ENCODE peak calls at places on chromosomes 7 and 10, in seven cellular contexts. G is astrocyte; D is Panc1; K is tibial artery; T is GM23248; P is adrenal gland; W is CD8-positive, alpha-beta memory T cell. O is an unnamed sample.

GRCh38 chr7:157702311-157703023 is 365.7 kb downstream of the DNAJB6 start:
- DNase-seq in G (no peak), D (no peak), K (no peak), T (no peak), P (peak; percentile 2), W (no peak), O (no peak)

GRCh38 chr10:133129151-133129853 is 30.7 kb upstream of the KNDC1 start:
- DNase-seq in G (no peak), D (no peak), K (peak; percentile 12), T (no peak), P (no peak), W (no peak), O (no peak)

GRCh38 chr7:124702385-124702784 is 63.2 kb downstream of the GPR37 start:
- DNase-seq in G (peak; percentile 29), D (no peak), K (no peak), T (no peak), P (no peak), W (no peak), O (no peak)

GRCh38 chr7:117809958-117810357 is 63.3 kb downstream of the CTTNBP2 start:
- DNase-seq in G (peak; percentile 16), D (no peak), K (no peak), T (no peak), P (no peak), W (no peak), O (no peak)

GRCh38 chr10:113612154-113612553 is 51.7 kb downstream of the NRAP start:
- DNase-seq in G (no peak), D (no peak), K (no peak), T (no peak), P (no peak), W (no peak), O (no peak)

GRCh38 chr7:108190891-108191290 is 60.7 kb upstream of the LAMB4 start:
- DNase-seq in G (no peak), D (no peak), K (no peak), T (peak; percentile 60), P (no peak), W (no peak), O (no peak)

GRCh38 chr7:2986561-2986960 is 57.1 kb downstream of the CARD11 start:
- DNase-seq in G (no peak), D (no peak), K (no peak), T (no peak), P (no peak), W (no peak), O (no peak)

GRCh38 chr7:82335927-82336326 is 107.7 kb downstream of the CACNA2D1 start:
- DNase-seq in G (peak; percentile 14), D (no peak), K (no peak), T (peak; percentile 23), P (no peak), W (no peak), O (no peak)

GRCh38 chr10:43229208-43230061 is 37.4 kb downstream of the RASGEF1A start:
- DNase-seq in G (no peak), D (no peak), K (peak; percentile 13), T (peak; percentile 29), P (peak; percentile 26), W (peak; percentile 45), O (no peak)

GRCh38 chr10:122152544-122152943 is 118.6 kb upstream of the BTBD16 start:
- DNase-seq in G (peak; percentile 59), D (no peak), K (peak; percentile 93), T (peak; percentile 97), P (peak; percentile 55), W (no peak), O (no peak)

GRCh38 chr10:122879339-122880273 is at the start of gene FAM24B:
- DNase-seq in G (peak; percentile 90), D (peak; percentile 96), K (peak; percentile 95), T (peak; percentile 99), P (peak; percentile 95), W (peak; percentile 94), O (peak; percentile 99)

GRCh38 chr10:125095776-125096175 is 64.6 kb downstream of the CTBP2 start:
- DNase-seq in G (no peak), D (no peak), K (no peak), T (no peak), P (no peak), W (no peak), O (no peak)

GRCh38 chr7:128697301-128697905 is 25.3 kb downstream of the GARIN1A start:
- DNase-seq in G (peak; percentile 57), D (no peak), K (peak; percentile 38), T (peak; percentile 97), P (peak; percentile 37), W (peak; percentile 44), O (peak; percentile 14)

GRCh38 chr10:48671914-48672595 is 12.6 kb upstream of the WDFY4 start:
- DNase-seq in G (no peak), D (no peak), K (no peak), T (no peak), P (no peak), W (no peak), O (no peak)

GRCh38 chr7:127665922-127666321 is 13.9 kb downstream of the SND1 start:
- DNase-seq in G (no peak), D (no peak), K (no peak), T (no peak), P (no peak), W (no peak), O (no peak)

GRCh38 chr7:29810297-29810696 is 4.0 kb downstream of the WIPF3 start:
- DNase-seq in G (no peak), D (no peak), K (no peak), T (no peak), P (no peak), W (no peak), O (no peak)

GRCh38 chr7:29811597-29811996 is 5.3 kb downstream of the WIPF3 start:
- DNase-seq in G (no peak), D (no peak), K (no peak), T (no peak), P (no peak), W (no peak), O (no peak)

GRCh38 chr7:29809533-29810155 is 3.3 kb downstream of the WIPF3 start:
- DNase-seq in G (no peak), D (no peak), K (no peak), T (no peak), P (no peak), W (no peak), O (no peak)

GRCh38 chr7:29812185-29812876 is 6.0 kb downstream of the WIPF3 start:
- DNase-seq in G (peak; percentile 17), D (no peak), K (no peak), T (no peak), P (no peak), W (no peak), O (no peak)

DNA sequence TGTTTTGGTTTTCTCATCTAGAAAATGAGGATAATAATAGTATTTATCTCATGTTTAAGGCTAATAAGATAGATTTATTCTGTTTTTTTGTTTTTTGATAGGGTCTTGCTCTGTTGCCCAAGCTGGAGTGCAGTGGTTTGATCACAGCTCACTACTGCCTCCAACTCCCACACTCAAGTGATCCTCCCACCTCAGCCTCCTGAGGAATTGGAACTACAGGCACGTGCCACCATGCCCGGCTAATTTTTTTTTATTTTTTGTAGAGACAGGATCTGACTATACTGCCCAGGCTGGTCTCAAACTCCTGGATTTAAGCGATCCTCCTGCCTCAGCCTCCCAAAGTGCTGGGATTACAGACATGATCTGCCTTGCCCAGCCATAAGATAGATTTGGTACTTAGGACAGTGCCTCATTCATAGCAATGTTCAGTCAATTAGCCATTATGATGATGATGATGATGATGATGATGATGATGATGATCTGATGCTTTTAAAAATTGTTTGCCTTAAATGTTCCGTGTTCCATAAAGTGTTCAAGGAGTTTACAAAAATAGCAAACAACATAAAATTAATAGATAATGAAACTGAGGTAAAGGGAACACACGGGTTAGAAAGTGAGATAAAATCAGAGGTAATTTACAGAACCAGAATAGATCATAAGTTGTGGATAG is 4.6 kb downstream of the WIPF3 start:
- DNase-seq in G (no peak), D (no peak), K (no peak), T (no peak), P (no peak), W (no peak), O (no peak)
- H3K27me3 ChIP-seq in G (peaks cover 57% of the 10 kb centered on the region), D (peaks cover 26% of the 10 kb centered on the region), K (no peaks in the 10 kb centered on the region), T (peaks cover 84% of the 10 kb centered on the region), P (no peaks in the 10 kb centered on the region), W (peaks cover 7% of the 10 kb centered on the region), O (peaks cover 40% of the 10 kb centered on the region)

DNA sequence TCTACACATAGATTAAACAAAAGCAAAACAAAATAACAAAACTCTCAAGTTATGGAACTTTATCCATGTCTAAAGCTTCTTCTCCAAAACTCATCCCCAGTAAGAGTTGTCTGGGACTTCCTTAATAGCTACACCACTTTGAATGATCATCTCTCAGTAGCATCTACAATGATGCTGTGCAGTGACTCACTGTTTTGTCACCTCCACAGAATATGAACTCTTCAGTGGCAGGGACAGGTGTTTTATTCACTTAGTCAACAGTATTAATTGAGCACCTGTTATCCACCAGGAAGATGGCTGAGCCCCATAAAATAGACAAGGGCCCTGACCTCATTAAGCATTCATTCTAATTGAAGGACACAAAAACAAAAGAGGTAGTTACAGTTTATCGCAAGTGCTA is 350.7 kb downstream of the ELMO1 start:
- DNase-seq in G (no peak), D (no peak), K (no peak), T (no peak), P (no peak), W (no peak), O (no peak)
- H3K27me3 ChIP-seq in G (no peaks in the 10 kb centered on the region), D (no peaks in the 10 kb centered on the region), K (no peaks in the 10 kb centered on the region), T (no peaks in the 10 kb centered on the region), P (no peaks in the 10 kb centered on the region), W (no peaks in the 10 kb centered on the region), O (no peaks in the 10 kb centered on the region)

GRCh38 chr7:1295776-1296726 is 63.4 kb downstream of the UNCX start:
- DNase-seq in G (no peak), D (no peak), K (no peak), T (no peak), P (no peak), W (no peak), O (no peak)
- H3K27me3 ChIP-seq in G (peaks cover 14% of the 10 kb centered on the region), D (no peaks in the 10 kb centered on the region), K (peaks cover 91% of the 10 kb centered on the region), T (peaks cover 24% of the 10 kb centered on the region), P (peaks cover 54% of the 10 kb centered on the region), W (no peaks in the 10 kb centered on the region), O (no peaks in the 10 kb centered on the region)

GRCh38 chr7:95433129-95433528 is 1.7 kb downstream of the PON2 start:
- DNase-seq in G (no peak), D (no peak), K (no peak), T (no peak), P (no peak), W (no peak), O (no peak)

GRCh38 chr7:95433952-95434351 is 876 bp downstream of the PON2 start:
- DNase-seq in G (no peak), D (no peak), K (no peak), T (no peak), P (no peak), W (no peak), O (no peak)

GRCh38 chr7:95430864-95431263 is 4.0 kb downstream of the PON2 start:
- DNase-seq in G (peak; percentile 69), D (no peak), K (no peak), T (peak; percentile 72), P (no peak), W (no peak), O (no peak)

GRCh38 chr7:95434501-95435421 is at the start of gene PON2:
- DNase-seq in G (peak; percentile 77), D (peak; percentile 61), K (peak; percentile 72), T (peak; percentile 94), P (peak; percentile 84), W (peak; percentile 39), O (peak; percentile 84)

GRCh38 chr7:95432606-95433005 is 2.2 kb downstream of the PON2 start:
- DNase-seq in G (no peak), D (no peak), K (no peak), T (no peak), P (no peak), W (no peak), O (no peak)
- H3K27me3 ChIP-seq in G (no peaks in the 10 kb centered on the region), D (no peaks in the 10 kb centered on the region), K (no peaks in the 10 kb centered on the region), T (no peaks in the 10 kb centered on the region), P (no peaks in the 10 kb centered on the region), W (no peaks in the 10 kb centered on the region), O (no peaks in the 10 kb centered on the region)